ENCODE peak calls at places on chromosomes 4 and X, in nine cellular contexts. I, C, F, G, Z, V, N, O and L are unnamed samples. For H3K4me1, the result is how much of the 10 kb centered on the place peaks cover.

GRCh38 chrX:30283456-30284200 is 25.6 kb downstream of the NR0B1 start:
- DNase-seq in O (no peak), I (no peak), G (peak), F (no peak), C (no peak), Z (peak), N (peak), V (no peak), L (no peak)

GRCh38 chrX:15471016-15471415 is 22.1 kb downstream of the PIR start:
- DNase-seq in Z (peak), C (no peak), G (peak), N (peak), F (peak), O (peak), V (peak), I (peak), L (peak)

GRCh38 chr4:39046243-39046642 is 14.0 kb upstream of the TMEM156 start:
- DNase-seq in V (peak), O (no peak), Z (peak), G (peak), N (peak), I (no peak), F (no peak), C (no peak), L (no peak)

GRCh38 chr4:73668806-73669205 is 48.6 kb upstream of the RASSF6 start:
- DNase-seq in I (no peak), O (no peak), F (no peak), N (no peak), G (no peak), C (no peak), V (no peak), Z (no peak), L (no peak)

GRCh38 chrX:120604359-120604782 is 470 bp downstream of the MCTS1 start:
- DNase-seq in C (no peak), I (peak), V (peak), N (peak), F (no peak), G (peak), Z (peak), O (no peak), L (no peak)

GRCh38 chr4:113821851-113822250 is 60.3 kb upstream of the CAMK2D start:
- DNase-seq in O (no peak), G (no peak), F (no peak), C (no peak), V (no peak), N (no peak), Z (no peak), I (no peak), L (no peak)

GRCh38 chr4:70709551-70710080 is 12.1 kb upstream of the RUFY3 start:
- DNase-seq in G (peak), O (no peak), V (no peak), I (no peak), Z (peak), N (no peak), C (no peak), F (no peak), L (no peak)

GRCh38 chr4:103904126-103904525 is 184.3 kb upstream of the TACR3 start:
- DNase-seq in G (no peak), C (no peak), O (no peak), N (no peak), Z (no peak), F (no peak), V (no peak), I (no peak), L (no peak)

GRCh38 chr4:109298279-109299010 is 4.0 kb downstream of the COL25A1 start:
- DNase-seq in N (peak), C (no peak), Z (peak), O (no peak), I (no peak), G (no peak), V (no peak), F (no peak), L (no peak)

GRCh38 chr4:3314706-3315260 is 22.0 kb downstream of the RGS12 start:
- DNase-seq in G (no peak), C (no peak), F (no peak), N (no peak), O (no peak), Z (no peak), I (no peak), V (no peak), L (peak)

GRCh38 chrX:75038925-75039324 is 113.7 kb upstream of the NEXMIF start:
- DNase-seq in V (no peak), I (no peak), Z (peak), N (peak), G (peak), O (peak), C (no peak), F (no peak), L (no peak)

DNA sequence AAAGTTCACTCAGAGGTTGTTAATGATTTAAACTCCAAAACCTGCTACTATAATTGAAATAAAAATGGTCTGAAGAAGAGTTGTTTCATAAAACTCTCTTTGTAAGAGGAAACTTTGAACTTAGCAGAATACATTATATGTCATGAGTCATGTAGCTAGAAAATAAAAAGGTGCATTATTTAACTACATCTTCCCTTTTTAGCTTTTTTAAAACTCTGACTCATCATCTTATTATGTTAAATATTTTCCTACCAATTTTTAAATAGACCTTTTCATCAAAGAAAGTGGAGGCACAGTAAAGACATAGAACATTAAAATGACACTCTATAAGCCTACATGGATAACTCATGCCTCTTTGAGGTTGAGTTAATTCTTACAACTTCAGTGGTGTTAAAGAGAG is 1.2 kb upstream of the ZNF827 start:
- DNase-seq in Z (no peak), V (no peak), C (no peak), G (no peak), F (no peak), O (no peak), I (no peak), N (no peak), L (no peak)
- TF ChIP-seq POLR2A in Z (no peak), V (no peak), C (no peak), G (no peak), F (no peak), O (no peak), I (no peak), N (no peak), L (no peak)

GRCh38 chrX:12954376-12954775 is 20.5 kb upstream of the TMSB4X start:
- DNase-seq in F (no peak), Z (no peak), O (no peak), C (no peak), V (no peak), N (no peak), G (no peak), I (no peak), L (no peak)

GRCh38 chrX:12954981-12955380 is 19.9 kb upstream of the TMSB4X start:
- DNase-seq in F (no peak), N (no peak), C (no peak), I (no peak), V (no peak), O (no peak), G (no peak), Z (no peak), L (no peak)

GRCh38 chrX:12958059-12958458 is 16.9 kb upstream of the TMSB4X start:
- DNase-seq in C (no peak), N (peak), V (no peak), O (peak), Z (no peak), I (no peak), F (no peak), G (no peak), L (no peak)

GRCh38 chrX:12956704-12957541 is 18.0 kb upstream of the TMSB4X start:
- DNase-seq in C (no peak), F (no peak), N (peak), V (peak), G (no peak), I (no peak), O (peak), Z (peak), L (no peak)

DNA sequence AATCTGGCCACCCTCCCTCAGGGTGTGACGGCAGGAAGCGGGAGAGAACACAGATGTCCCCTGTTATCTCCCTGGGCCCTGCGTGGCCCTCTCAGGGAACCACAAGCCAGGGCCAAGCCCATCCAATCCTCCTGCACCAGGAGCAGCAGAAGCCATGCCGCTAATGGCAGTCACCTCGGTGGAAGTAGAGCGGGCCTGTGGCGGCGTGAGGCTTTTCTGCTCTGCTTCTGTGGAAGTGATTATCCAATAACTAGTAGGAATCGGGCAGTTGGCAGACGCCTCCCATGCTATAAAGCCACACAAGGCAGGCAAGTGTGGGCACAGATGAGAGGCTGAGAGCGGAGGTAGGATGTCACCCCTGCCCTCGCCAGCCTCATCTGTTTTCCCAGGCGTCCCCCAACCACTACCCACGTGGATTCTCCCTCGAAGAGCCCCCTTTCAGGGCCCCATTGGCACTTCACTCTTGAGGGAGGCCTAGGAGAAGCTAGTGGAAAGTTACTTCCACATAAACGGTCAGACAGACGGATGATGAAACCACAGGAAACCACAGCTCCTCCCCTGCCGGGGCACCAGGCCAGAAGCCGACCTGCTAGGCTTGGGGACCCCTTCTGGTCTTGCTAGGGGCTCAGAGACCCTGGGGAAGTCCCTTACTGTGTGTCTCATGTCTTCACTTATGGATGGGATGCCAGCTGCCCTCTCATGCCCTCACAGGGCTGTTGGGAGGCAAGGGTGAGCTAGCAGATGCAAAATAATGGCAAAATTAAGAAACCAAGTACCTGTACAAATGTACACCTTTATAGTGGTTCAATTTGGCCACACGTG is 18.8 kb upstream of the TMSB4X start:
- DNase-seq in N (peak), F (no peak), Z (peak), O (peak), C (no peak), G (peak), V (peak), I (peak), L (peak)
- H3K4me1 ChIP-seq in N (under half), F (under half), Z (under half), O (under half), C (under half), G (under half), V (under half), I (under half), L (under half)

GRCh38 chrX:100658936-100659335 is 14.9 kb downstream of the SRPX2 start:
- DNase-seq in N (no peak), I (no peak), G (no peak), C (no peak), V (no peak), Z (no peak), O (no peak), F (no peak), L (no peak)
- TF ChIP-seq EP300 in N (no peak), I (no peak), G (no peak), C (no peak), V (no peak), Z (no peak), O (no peak), F (no peak), L (no peak)

DNA sequence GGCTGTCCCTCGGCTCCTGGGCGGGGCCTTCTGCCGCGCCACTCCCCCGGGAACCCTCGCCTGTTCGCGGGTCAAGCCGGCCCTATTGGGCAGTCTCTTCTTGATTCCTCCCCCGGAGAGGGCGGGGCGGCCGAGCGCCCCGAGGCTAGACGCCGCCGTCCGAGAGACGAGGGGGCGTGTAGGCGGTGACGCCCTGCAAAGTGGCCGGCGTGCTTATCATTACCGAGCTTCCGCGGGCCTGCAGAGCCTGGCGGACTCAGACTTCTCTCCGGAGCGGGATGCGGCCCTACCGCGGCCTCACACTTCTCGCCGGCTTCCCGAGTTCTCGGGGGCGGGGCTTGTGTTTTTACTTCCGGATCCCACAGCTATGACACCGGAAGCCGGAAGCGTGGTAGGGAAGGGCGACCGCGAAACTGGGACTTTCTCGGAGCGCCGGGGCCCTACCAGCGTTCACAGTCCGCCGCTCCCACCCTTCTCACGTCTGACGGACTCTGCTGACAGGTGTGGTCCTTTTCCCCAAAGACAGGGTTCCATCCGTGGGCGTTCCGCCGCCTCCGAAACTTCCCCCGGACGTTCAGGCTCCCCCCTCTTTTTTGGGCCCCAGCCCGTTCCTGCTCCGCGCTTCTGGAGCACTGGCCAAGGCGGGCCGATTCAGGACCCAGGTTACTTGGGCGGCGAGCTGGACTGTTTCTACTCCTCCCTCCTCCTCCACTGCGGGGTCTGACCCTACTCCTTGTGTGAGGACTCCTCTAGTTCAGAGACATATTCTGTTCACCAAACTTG is at the start of gene IKBKG:
- DNase-seq in N (peak), O (peak), C (peak), I (peak), F (peak), V (peak), Z (peak), G (peak), L (peak)
- TF ChIP-seq POLR2A in N (peak), O (peak), C (no peak), I (peak), F (peak), V (no peak), Z (peak), G (no peak), L (no peak)

DNA sequence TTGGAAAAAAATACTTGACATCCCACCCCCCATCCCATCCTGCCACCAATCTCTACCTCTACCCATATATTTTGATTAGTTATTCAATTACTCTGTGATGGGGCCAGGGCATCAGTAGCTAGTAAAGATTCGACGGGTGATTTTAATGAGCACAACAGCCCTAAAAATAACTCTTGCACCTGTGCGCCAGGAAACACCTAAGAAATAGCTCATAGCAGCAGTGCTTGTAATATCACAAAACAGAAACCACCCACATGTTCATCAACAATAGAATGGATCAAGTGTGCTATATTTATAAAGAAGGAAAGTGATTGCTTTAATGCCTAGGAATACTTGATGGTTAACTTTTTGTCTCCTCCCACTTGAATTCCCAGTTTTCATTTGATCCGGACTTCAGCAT is 225.6 kb upstream of the LCORL start:
- DNase-seq in N (no peak), C (no peak), F (no peak), V (no peak), I (no peak), O (no peak), Z (no peak), G (no peak), L (no peak)
- H3K4me1 ChIP-seq in N (under half), C (under half), F (under half), V (under half), I (under half), O (under half), Z (under half), G (under half), L (under half)